ENCODE peak calls at places on chromosomes 5 and 9, in five cellular contexts. T is coronary artery; B is DND-41; V is CD8-positive, alpha-beta T cell; R is uterus. M is an unnamed sample.

GRCh38 chr9:112841261-112841660 is 49.4 kb downstream of the SLC46A2 start:
- DNase-seq in R (no peak), B (no peak), T (no peak), V (no peak), M (no peak)

GRCh38 chr5:174059247-174059646 is 13.7 kb downstream of the NSG2 start:
- DNase-seq in R (no peak), B (no peak), T (no peak), V (no peak), M (no peak)

GRCh38 chr5:103340717-103341397 is 82.3 kb downstream of the MACIR start:
- DNase-seq in B (no peak), R (no peak), V (no peak), T (no peak), M (no peak)

GRCh38 chr9:111300140-111300735 is 29.8 kb downstream of the OR2K2 start:
- DNase-seq in T (no peak), R (no peak), B (no peak), V (no peak), M (no peak)

GRCh38 chr9:6412572-6413364 is at the start of gene UHRF2:
- DNase-seq in T (peak; percentile 97), V (peak; percentile 99), B (peak; percentile 99), R (peak; percentile 99), M (peak; percentile 100)

GRCh38 chr5:61347088-61347487 is 15.0 kb downstream of the ZSWIM6 start:
- DNase-seq in V (no peak), R (no peak), T (no peak), B (no peak), M (no peak)

GRCh38 chr9:121184463-121184862 is 17.2 kb downstream of the RAB14 start:
- DNase-seq in B (no peak), T (no peak), R (no peak), V (no peak), M (no peak)

GRCh38 chr9:94714494-94714893 is 12.0 kb upstream of the AOPEP start:
- DNase-seq in V (no peak), R (no peak), T (no peak), B (no peak), M (no peak)

GRCh38 chr9:98880311-98881015 is 63.2 kb upstream of the COL15A1 start:
- DNase-seq in T (peak; percentile 31), R (no peak), V (no peak), B (no peak), M (no peak)

GRCh38 chr5:150143725-150144058 is 12.0 kb downstream of the PDGFRB start:
- DNase-seq in R (peak; percentile 60), V (no peak), B (no peak), T (no peak), M (no peak)

GRCh38 chr5:173629628-173630027 is 13.2 kb upstream of the BOD1 start:
- DNase-seq in B (no peak), T (no peak), R (no peak), V (no peak), M (no peak)

GRCh38 chr5:157563373-157564148 is 12.0 kb downstream of the ADAM19 start:
- DNase-seq in B (no peak), V (no peak), R (peak; percentile 43), T (no peak), M (no peak)

GRCh38 chr9:93268551-93269314 is 84.8 kb downstream of the WNK2 start:
- DNase-seq in B (peak; percentile 62), V (no peak), T (no peak), R (no peak), M (peak; percentile 18)

GRCh38 chr5:128498844-128499455 is 39.1 kb downstream of the FBN2 start:
- DNase-seq in V (no peak), T (no peak), R (no peak), B (no peak), M (no peak)

GRCh38 chr5:177495243-177496060 is 2.0 kb downstream of the PDLIM7 start:
- DNase-seq in R (peak; percentile 91), B (no peak), T (peak; percentile 95), V (no peak), M (peak; percentile 77)

GRCh38 chr5:162288647-162289296 is 221.2 kb downstream of the GABRG2 start:
- DNase-seq in R (no peak), T (no peak), B (no peak), V (no peak), M (no peak)

GRCh38 chr9:76424491-76424890 is 30.3 kb upstream of the RFK start:
- DNase-seq in V (no peak), R (no peak), T (no peak), B (no peak), M (no peak)

GRCh38 chr5:23139338-23140171 is 286.4 kb upstream of the CDH12 start:
- DNase-seq in B (no peak), T (no peak), V (no peak), R (no peak), M (no peak)

GRCh38 chr5:160504906-160505305 is 83.3 kb downstream of the PTTG1 start:
- DNase-seq in V (no peak), B (no peak), T (no peak), R (no peak), M (no peak)
- H3K27ac ChIP-seq in V (no peak overlapping the region), B (peak overlapping the region; percentile 70), T (no peak overlapping the region), R (no peak overlapping the region), M (no peak overlapping the region)

DNA sequence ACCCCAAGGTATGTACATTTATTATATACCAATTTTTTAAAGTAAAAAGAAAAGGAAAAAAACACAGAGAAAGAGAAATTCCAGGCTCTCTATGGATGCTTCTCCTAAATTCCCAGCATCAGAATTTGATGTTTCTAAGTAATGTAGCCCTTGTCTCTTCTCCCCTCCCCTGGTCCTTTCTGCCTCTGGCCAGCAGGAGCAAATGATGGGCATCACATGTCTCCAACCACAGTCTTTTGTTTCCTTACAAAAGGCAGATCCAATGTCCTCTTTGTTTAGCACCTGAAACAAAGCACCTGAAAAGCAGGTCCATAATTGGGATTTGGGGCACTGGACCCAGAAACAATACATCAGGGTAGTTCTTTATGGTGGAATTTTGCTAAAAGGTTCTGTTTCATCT is 50.4 kb upstream of the APC start:
- DNase-seq in R (no peak), T (no peak), V (no peak), B (no peak), M (no peak)
- TF ChIP-seq CTCF in R (no peak), T (no peak), V (no peak), B (no peak), M (no peak)

DNA sequence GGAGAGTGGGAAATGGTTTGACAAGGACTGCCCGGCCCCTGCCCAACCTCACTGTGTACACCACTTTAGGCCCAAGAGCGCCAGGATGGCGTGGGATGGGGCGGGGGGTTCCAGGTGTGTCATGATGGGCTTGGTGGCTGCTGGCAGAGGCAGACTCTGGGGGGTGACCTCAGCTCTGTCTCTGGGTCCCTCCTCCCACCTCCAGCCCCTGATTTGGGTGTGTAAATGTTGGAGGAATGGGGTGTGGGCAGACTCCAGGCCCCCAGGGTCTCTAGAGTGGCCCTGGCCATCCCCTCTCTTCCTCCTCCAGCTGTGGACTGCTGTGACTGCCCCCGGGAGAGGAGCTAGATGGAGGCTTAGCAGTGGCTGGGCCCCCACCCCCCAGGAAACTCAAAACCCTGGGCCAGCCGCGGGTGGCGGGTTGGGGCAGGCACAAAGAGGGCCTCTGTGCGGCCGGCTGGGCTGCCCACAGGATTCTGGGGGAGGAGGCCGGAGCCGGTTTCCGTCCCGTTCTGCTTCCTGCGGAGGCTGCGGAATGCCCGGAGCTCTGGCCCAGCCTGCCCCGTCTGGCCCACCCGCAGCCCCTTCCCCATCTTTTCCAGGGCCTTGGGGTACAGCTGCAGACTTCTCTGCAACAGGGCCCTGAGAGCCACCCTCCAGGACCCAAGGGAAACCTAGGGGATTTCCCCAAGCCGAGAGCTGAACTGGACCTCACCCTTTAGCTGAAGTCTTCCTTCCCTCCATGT is 23.1 kb downstream of the CXXC5 start:
- DNase-seq in R (no peak), V (no peak), T (no peak), B (peak; percentile 40), M (no peak)
- H3K4me3 ChIP-seq in R (no peak overlapping the region), V (no peak overlapping the region), T (peak overlapping the region; percentile 59), B (peak overlapping the region; percentile 15), M (no peak overlapping the region)

DNA sequence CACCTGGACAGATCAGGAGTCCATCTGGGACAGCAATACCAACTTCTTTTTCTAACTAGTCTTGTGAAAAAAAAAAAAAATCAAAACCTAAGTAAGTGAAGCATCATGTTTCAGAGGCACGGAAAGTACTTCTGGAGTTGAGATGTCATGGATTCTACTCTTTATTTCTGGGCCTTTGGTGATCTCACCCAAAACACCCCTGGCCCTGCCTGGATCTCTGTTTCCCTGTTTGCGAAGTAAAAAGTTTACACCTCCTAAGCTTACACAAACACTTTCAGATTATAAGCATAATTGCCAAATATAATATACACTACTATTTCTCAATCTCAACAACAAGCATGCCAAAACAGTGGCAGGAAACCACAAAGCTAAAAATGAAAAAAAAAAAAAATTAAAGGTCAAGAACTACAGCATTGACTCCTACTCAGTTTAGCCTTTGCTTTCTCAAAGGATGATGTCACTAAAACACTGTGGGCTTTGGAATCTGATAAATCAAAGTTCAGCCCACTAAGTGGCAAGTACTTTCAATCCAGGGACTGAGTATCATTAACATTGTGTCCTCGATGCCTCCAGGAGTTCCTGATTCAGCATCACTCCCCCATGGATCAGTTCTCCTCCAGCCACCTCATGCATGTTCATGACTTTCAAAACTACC is 291.9 kb downstream of the NFIB start:
- DNase-seq in V (no peak), T (no peak), B (no peak), R (no peak), M (no peak)
- H3K27ac ChIP-seq in V (no peak overlapping the region), T (no peak overlapping the region), B (no peak overlapping the region), R (no peak overlapping the region), M (no peak overlapping the region)